ENCODE peak calls at places on chromosomes 3 and 15, in four cellular contexts. K is hepatocyte, A is endothelial cell of umbilical vein, L is mammary epithelial cell. V is an unnamed sample.

GRCh38 chr3:147383617-147384016 is 22.7 kb downstream of the ZIC4 start:
- DNase-seq in K (no peak), A (no peak), L (no peak), V (no peak)

GRCh38 chr3:178036745-178037144 is 499.5 kb upstream of the KCNMB2 start:
- DNase-seq in K (no peak), A (no peak), L (no peak), V (peak)

GRCh38 chr3:51975857-51976549 is 1.1 kb downstream of the ABHD14A start:
- DNase-seq in K (peak), A (peak), L (no peak), V (peak)

GRCh38 chr3:30310251-30310954 is 296.0 kb upstream of the TGFBR2 start:
- DNase-seq in K (no peak), A (no peak), L (no peak), V (no peak)

GRCh38 chr15:53416219-53416940 is 343.1 kb downstream of the WDR72 start:
- DNase-seq in K (no peak), A (no peak), L (no peak), V (no peak)

GRCh38 chr15:83435202-83435601 is 11.9 kb upstream of the SH3GL3 start:
- DNase-seq in K (no peak), A (no peak), L (no peak), V (peak)

GRCh38 chr3:46380471-46381215 is 9.9 kb downstream of the CCR5 start:
- DNase-seq in K (no peak), A (no peak), L (no peak), V (no peak)

GRCh38 chr3:11155341-11156025 is 1.2 kb downstream of the HRH1 start:
- DNase-seq in K (peak), A (peak), L (peak), V (peak)

GRCh38 chr3:9213019-9213646 is 36.3 kb downstream of the SRGAP3 start:
- DNase-seq in K (no peak), A (no peak), L (no peak), V (no peak)

GRCh38 chr15:70054884-70055387 is 42.8 kb downstream of the TLE3 start:
- DNase-seq in K (no peak), A (no peak), L (no peak), V (no peak)

GRCh38 chr3:69838217-69838616 is 99.0 kb downstream of the MITF start:
- DNase-seq in K (no peak), A (no peak), L (peak), V (peak)

GRCh38 chr3:169863458-169863899 is 6.3 kb downstream of the LRRC31 start:
- DNase-seq in K (peak), A (peak), L (peak), V (peak)

GRCh38 chr3:177453087-177453844 is 256.0 kb upstream of the TBL1XR1 start:
- DNase-seq in K (no peak), A (no peak), L (no peak), V (no peak)

GRCh38 chr3:181694805-181695660 is 16.7 kb upstream of the SOX2 start:
- DNase-seq in K (peak), A (peak), L (no peak), V (peak)

GRCh38 chr3:125125822-125126245 is 70.0 kb upstream of the HEG1 start:
- DNase-seq in K (peak), A (no peak), L (peak), V (peak)

GRCh38 chr3:87987952-87988351 is 70.9 kb downstream of the CGGBP1 start:
- DNase-seq in K (no peak), A (no peak), L (no peak), V (no peak)

GRCh38 chr3:38644016-38644661 is 5.3 kb downstream of the SCN5A start:
- DNase-seq in K (no peak), A (no peak), L (no peak), V (no peak)

GRCh38 chr3:43394071-43394501 is 107.7 kb downstream of the SNRK start:
- DNase-seq in K (no peak), A (peak), L (no peak), V (peak)

GRCh38 chr3:57164606-57165573 is at the start of gene IL17RD:
- DNase-seq in K (peak), A (peak), L (peak), V (no peak)

GRCh38 chr15:58293622-58294550 is 137.9 kb upstream of the LIPC start:
- DNase-seq in K (peak), A (no peak), L (no peak), V (no peak)

GRCh38 chr3:58242340-58242739 is 4.7 kb downstream of the ABHD6 start:
- DNase-seq in K (no peak), A (no peak), L (peak), V (no peak)
- H2AFZ ChIP-seq in K (no peak), A (no peak), L (no peak), V (no peak)

GRCh38 chr3:26074080-26074479 is 284.2 kb downstream of the OXSM start:
- DNase-seq in K (no peak), A (no peak), L (no peak), V (no peak)

DNA sequence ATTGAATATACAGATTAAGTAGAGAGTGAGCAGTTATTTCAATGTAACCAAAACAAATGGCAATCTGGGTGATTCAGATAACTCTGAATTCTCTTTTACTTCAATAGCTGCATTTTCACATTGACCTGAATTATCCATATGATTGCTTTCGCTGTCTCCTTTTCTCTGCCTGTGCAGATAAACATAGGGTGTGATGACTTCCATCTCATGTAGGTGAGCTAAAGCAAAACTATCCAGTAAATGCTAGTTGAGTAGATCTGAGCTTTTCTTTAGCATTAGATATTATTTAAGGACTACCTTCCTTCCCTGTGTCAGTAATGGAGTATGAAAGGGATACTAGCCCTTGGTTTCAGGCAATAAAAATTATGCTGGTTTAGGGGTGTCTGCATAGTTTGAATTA is 288.6 kb downstream of the OXSM start:
- DNase-seq in K (no peak), A (no peak), L (no peak), V (no peak)
- TF ChIP-seq CTCF in K (no peak), A (no peak), L (no peak), V (no peak)

GRCh38 chr15:49036650-49037545 is 9.3 kb downstream of the SECISBP2L start:
- DNase-seq in K (no peak), A (no peak), L (peak), V (peak)
- H3K27ac ChIP-seq in K (no peak), A (no peak), L (peak), V (no peak)

DNA sequence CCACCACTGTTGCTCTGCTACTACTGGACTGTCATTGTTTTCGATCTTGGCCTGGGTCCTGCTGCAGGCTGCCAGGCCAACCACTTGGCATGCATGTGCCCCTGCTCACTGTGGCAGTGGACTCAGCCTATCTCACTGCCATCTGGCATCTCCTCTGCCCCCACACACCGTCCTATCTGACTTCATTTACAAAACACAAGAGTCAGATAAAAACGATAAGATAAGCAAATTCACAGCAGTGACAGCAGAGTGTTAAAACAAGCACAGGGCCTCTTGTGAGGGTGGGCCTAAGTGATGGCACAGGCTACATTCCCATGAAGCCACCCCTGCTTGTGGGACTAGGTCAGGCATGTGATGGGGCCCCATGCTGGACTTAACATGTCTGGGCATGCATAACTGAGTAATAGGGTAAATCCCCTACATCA is 68.1 kb downstream of the CRYGS start:
- DNase-seq in K (no peak), A (no peak), L (peak), V (no peak)
- H2AFZ ChIP-seq in K (no peak), A (no peak), L (peak), V (peak)

GRCh38 chr15:67416891-67417290 is 104.0 kb upstream of the C15orf61 start:
- DNase-seq in K (no peak), A (no peak), L (no peak), V (no peak)

GRCh38 chr15:67411491-67411890 is 109.4 kb upstream of the C15orf61 start:
- DNase-seq in K (no peak), A (no peak), L (no peak), V (peak)

GRCh38 chr15:67415186-67415585 is 105.7 kb upstream of the C15orf61 start:
- DNase-seq in K (no peak), A (no peak), L (no peak), V (no peak)

GRCh38 chr15:67409175-67409574 is 111.8 kb upstream of the C15orf61 start:
- DNase-seq in K (no peak), A (no peak), L (no peak), V (no peak)

GRCh38 chr15:67413770-67414429 is 107.0 kb upstream of the C15orf61 start:
- DNase-seq in K (peak), A (peak), L (no peak), V (peak)
- TF ChIP-seq CTCF in K (no peak), A (no peak), L (no peak), V (no peak)

DNA sequence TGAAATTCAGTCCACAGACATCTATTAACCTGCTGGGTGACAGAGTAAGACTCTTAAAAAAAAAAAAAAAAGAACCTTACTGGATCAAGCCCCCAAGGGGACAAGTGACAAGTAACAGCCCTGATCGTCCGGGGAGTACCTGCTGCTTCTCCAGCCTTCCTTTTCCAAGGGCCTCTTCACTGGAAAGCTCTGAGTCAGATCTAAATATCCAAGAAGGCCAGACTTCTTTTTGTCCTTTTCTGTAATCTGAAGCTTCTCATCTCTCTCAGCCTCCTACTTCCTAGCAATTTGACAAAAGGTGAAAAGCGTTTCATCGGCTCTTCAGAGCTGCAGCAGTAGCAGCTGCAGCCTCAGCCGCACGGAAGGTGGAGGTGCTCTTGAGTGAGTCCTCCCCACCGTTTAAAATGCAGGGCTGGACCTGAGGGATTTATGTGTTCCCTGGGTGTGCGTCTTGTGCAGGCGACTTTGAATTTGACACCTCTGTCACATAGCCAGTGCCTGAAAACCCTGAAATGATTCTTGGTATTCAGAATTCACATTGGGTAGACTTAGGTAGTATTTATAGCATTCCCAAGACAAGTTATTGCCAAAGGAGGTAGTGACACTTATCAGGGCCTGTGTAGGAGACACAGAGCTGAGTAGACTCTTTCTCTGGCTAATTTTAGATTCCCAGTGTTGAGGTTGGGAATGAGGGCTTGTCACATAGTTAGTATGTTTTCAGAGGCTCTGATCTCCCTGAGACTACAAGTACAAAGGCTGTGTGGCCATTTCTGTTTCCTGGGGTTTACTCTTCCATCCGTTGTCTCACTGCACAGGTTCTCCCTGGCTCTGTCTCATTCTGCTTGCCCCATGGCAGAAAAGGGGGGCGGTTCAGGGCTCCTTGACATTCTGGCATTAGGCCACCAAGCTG is 291.2 kb upstream of the C2CD4B start:
- DNase-seq in K (no peak), A (no peak), L (no peak), V (peak)
- H3K27ac ChIP-seq in K (no peak), A (no peak), L (no peak), V (no peak)

DNA sequence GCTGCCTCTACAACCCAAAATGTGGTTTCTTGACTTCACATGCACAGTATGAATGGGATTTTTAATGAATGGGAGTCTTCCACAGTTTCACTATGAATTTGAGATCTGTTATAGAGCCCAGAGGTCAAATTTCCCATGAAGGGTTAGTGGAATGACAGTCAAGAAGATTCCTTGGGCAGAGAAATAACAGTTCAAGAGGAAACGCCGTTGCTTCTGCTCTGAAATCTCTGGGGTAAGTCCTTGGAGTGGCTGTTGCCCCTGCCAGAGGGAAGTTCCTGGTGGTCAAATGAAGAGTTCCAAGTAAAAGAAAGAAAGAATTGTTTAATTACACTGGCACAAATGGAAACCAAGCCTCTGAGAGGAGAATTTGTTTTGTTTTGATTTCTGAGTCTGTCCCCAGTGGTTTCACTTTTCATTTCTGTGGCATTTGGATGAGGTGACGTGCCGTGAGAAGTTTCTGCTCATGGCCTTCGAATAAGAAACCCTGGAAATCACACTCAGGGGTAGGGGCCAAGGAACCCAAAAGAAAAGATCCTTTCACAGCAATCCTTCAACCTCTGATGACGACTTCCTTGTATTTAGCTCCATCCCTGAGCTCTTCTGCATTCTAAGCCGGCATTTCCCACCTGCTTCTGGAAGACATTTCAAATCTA is 77.5 kb upstream of the IL12A start:
- DNase-seq in K (no peak), A (no peak), L (peak), V (no peak)
- H2AFZ ChIP-seq in K (no peak), A (peak), L (peak), V (no peak)

V was measured in astrocyte.